ENCODE peak calls at places on chromosomes 6 and 20, in eight cellular contexts. X is H9; Y is Karpas-422; G is tibial artery; T is pancreas; L is SJCRH30; C is CD8-positive, alpha-beta T cell; R is endodermal cell. A is an unnamed sample. For H3K4me1, the result is how much of the 10 kb centered on the place peaks cover.

GRCh38 chr6:159170333-159170672 is 1.1 kb downstream of the FNDC1 start:
- DNase-seq in X (no peak), Y (no peak), G (no peak), T (no peak), L (no peak), C (no peak), R (no peak), A (no peak)

GRCh38 chr20:2942439-2942838 is 69.2 kb downstream of the PTPRA start:
- DNase-seq in X (no peak), Y (no peak), G (no peak), T (no peak), L (no peak), C (no peak), R (no peak), A (no peak)

GRCh38 chr6:159522877-159523547 is 170.0 kb downstream of the SOD2 start:
- DNase-seq in X (no peak), Y (no peak), G (no peak), T (no peak), L (no peak), C (no peak), R (no peak), A (no peak)

GRCh38 chr20:14344746-14345145 is 7.3 kb upstream of the FLRT3 start:
- DNase-seq in X (no peak), Y (no peak), G (no peak), T (no peak), L (no peak), C (no peak), R (no peak), A (no peak)

GRCh38 chr20:16666272-16666671 is 63.6 kb upstream of the SNRPB2 start:
- DNase-seq in X (no peak), Y (peak), G (no peak), T (no peak), L (no peak), C (no peak), R (no peak), A (no peak)

GRCh38 chr6:168507297-168507696 is 66.3 kb downstream of the SMOC2 start:
- DNase-seq in X (no peak), Y (no peak), G (no peak), T (no peak), L (no peak), C (no peak), R (peak), A (no peak)

GRCh38 chr6:43984442-43985321 is 142.6 kb downstream of the MRPL14 start:
- DNase-seq in X (no peak), Y (no peak), G (peak), T (no peak), L (no peak), C (no peak), R (peak), A (no peak)

GRCh38 chr6:131009790-131010189 is 53.3 kb downstream of the EPB41L2 start:
- DNase-seq in X (no peak), Y (no peak), G (no peak), T (no peak), L (no peak), C (no peak), R (no peak), A (no peak)

GRCh38 chr20:62055106-62055861 is 10.4 kb downstream of the TAF4 start:
- DNase-seq in X (no peak), Y (no peak), G (no peak), T (no peak), L (no peak), C (no peak), R (no peak), A (no peak)

GRCh38 chr6:111888928-111889696 is 15.9 kb upstream of the FYN start:
- DNase-seq in X (peak), Y (no peak), G (peak), T (no peak), L (peak), C (no peak), R (peak), A (no peak)

GRCh38 chr20:51016521-51016920 is 6.4 kb downstream of the KCNG1 start:
- DNase-seq in X (no peak), Y (no peak), G (no peak), T (no peak), L (no peak), C (no peak), R (no peak), A (no peak)

GRCh38 chr6:159044899-159045727 is at the start of gene TAGAP:
- DNase-seq in X (no peak), Y (peak), G (peak), T (no peak), L (peak), C (peak), R (no peak), A (peak)

GRCh38 chr6:135030056-135030473 is 24.6 kb downstream of the HBS1L start:
- DNase-seq in X (no peak), Y (no peak), G (no peak), T (no peak), L (no peak), C (no peak), R (no peak), A (no peak)

GRCh38 chr6:148969679-148970078 is 222.8 kb downstream of the UST start:
- DNase-seq in X (no peak), Y (no peak), G (peak), T (no peak), L (peak), C (no peak), R (no peak), A (peak)

GRCh38 chr6:131322121-131322520 is 186.9 kb downstream of the AKAP7 start:
- DNase-seq in X (no peak), Y (no peak), G (no peak), T (no peak), L (no peak), C (no peak), R (no peak), A (no peak)

GRCh38 chr6:31513456-31514165 is 15.2 kb upstream of the MCCD1 start:
- DNase-seq in X (no peak), Y (no peak), G (no peak), T (no peak), L (no peak), C (no peak), R (no peak), A (no peak)

GRCh38 chr6:89501239-89501638 is 68.3 kb downstream of the ANKRD6 start:
- DNase-seq in X (no peak), Y (no peak), G (no peak), T (no peak), L (no peak), C (no peak), R (peak), A (no peak)

GRCh38 chr20:35954907-35955251 is 577 bp upstream of the SCAND1 start:
- DNase-seq in X (no peak), Y (peak), G (no peak), T (no peak), L (no peak), C (peak), R (no peak), A (no peak)

GRCh38 chr6:147852772-147853171 is 344.3 kb downstream of the SAMD5 start:
- DNase-seq in X (no peak), Y (no peak), G (no peak), T (no peak), L (no peak), C (no peak), R (no peak), A (no peak)
- H3K4me1 ChIP-seq in X (under half), Y (under half), G (under half), T (under half), L (under half), C (under half), R (under half), A (under half)

GRCh38 chr20:64081620-64081964 is 1.7 kb downstream of the OPRL1 start:
- DNase-seq in X (no peak), Y (no peak), G (no peak), T (no peak), L (no peak), C (no peak), R (no peak), A (no peak)

GRCh38 chr20:64080013-64080812 is at the start of gene OPRL1:
- DNase-seq in X (no peak), Y (no peak), G (no peak), T (no peak), L (no peak), C (no peak), R (no peak), A (no peak)

GRCh38 chr20:64082126-64082638 is 2.0 kb downstream of the LKAAEAR1 start:
- DNase-seq in X (peak), Y (peak), G (no peak), T (no peak), L (no peak), C (no peak), R (peak), A (no peak)

GRCh38 chr20:64079273-64080012 is at the start of gene RGS19:
- DNase-seq in X (peak), Y (peak), G (peak), T (no peak), L (peak), C (no peak), R (peak), A (peak)

DNA sequence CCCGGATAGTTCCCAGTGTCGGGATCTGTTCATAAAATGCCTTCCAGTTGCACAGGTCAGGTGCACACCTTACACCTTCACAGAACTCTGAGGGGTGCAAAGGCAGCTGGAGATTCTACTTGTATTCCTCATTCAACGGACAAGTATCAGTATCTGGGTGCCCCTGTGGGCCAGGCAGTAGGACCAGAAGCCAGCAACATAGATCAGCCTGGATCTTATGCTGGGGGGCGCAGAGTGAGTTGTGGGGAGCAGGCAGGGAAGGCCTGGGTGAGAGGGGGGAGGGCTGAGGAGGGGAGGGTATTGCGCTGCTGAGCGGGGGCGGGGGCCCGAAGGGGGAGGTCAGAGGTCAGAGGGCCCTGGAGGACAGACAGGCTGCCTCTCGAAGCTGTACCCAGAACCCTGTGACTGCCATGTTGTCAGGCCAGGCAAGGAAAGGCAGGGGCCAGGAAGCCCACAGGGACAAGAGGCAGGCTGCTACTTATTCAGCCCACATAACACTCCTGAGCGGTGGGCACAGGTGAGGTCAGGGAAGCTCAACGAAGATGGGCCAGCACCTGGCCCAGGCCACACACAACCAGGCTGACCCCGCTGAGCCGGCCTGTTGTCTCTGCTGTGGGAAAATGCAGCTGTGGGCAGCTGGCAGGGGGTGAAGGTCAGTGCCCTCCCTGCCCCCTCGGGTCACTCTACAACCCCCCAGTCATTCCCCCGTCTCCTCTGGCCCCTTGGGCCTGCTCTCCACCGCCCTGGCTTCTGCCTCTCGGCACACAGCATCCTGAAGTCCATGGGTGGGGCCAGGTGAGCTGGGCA is 1.1 kb downstream of the OPRL1 start:
- DNase-seq in X (no peak), Y (no peak), G (no peak), T (no peak), L (no peak), C (no peak), R (no peak), A (no peak)
- H3K4me1 ChIP-seq in X (under half), Y (half or more), G (half or more), T (under half), L (under half), C (half or more), R (under half), A (under half)

DNA sequence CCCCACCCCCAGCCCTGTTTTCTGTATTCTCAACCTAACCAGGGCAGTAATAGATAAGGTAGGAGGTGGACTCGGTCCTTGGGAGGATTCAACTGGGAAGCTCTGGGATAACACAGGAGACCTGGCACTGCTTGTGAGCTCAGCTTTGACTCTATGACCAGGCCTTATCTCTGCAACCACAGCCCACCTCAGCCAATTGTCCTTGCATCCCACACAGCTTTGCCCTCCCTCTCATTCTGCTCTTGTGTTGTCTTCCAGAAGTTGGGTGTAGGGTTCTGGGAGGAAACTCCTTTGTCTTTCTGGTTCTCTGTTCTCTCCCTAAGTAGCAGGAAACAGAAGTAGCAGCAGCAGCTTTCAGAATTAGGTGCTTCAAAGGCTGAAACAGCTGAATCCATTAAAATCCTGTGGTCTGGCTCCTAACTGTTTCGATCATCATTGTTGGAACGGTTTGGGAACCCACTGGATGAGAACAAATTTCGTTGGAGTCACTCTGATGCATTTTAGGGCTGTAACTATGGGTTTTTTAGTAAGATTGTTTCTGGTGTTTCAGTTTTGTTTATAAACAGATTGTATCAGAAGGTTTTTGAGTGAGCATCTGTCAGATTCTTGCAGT is 32.4 kb upstream of the SNX9 start:
- DNase-seq in X (no peak), Y (no peak), G (no peak), T (no peak), L (no peak), C (no peak), R (no peak), A (no peak)
- H3K4me1 ChIP-seq in X (under half), Y (under half), G (under half), T (under half), L (under half), C (under half), R (under half), A (under half)

GRCh38 chr6:15319677-15320076 is 73.8 kb downstream of the JARID2 start:
- DNase-seq in X (no peak), Y (no peak), G (no peak), T (no peak), L (no peak), C (no peak), R (no peak), A (no peak)

GRCh38 chr6:15324427-15324985 is 78.6 kb downstream of the JARID2 start:
- DNase-seq in X (no peak), Y (no peak), G (no peak), T (no peak), L (no peak), C (no peak), R (no peak), A (no peak)

GRCh38 chr6:15320683-15321082 is 74.8 kb downstream of the JARID2 start:
- DNase-seq in X (no peak), Y (no peak), G (no peak), T (no peak), L (no peak), C (no peak), R (no peak), A (no peak)

GRCh38 chr6:15322781-15323536 is 77.1 kb downstream of the JARID2 start:
- DNase-seq in X (no peak), Y (no peak), G (no peak), T (no peak), L (no peak), C (no peak), R (peak), A (peak)

DNA sequence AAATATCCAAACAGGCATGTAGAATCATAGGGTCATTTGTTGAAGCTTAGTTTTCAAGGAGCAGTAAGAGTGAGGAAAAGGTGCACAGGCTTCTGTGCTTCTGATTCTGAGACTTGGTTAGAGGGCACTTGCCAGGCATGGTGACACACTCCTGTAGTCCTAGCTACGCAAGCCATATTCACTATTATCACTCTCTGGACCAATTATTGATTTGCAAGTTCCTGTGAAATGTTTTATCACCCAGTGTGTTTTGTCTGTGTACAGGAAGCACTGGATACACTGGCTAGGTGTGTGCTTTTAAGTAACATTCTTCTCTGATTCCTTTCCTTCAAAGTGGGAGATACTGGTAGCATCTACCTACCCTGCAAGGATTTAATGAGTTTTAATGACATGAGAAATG is 76.3 kb downstream of the JARID2 start:
- DNase-seq in X (no peak), Y (no peak), G (no peak), T (no peak), L (no peak), C (no peak), R (no peak), A (no peak)
- H3K4me1 ChIP-seq in X (under half), Y (under half), G (under half), T (under half), L (under half), C (half or more), R (under half), A (under half)